ENCODE peak calls at places on chromosomes 3 and 15, in seven cellular contexts. F is brain microvascular endothelial cell, I is ovary, N is cardiac muscle cell, K is AG04450, G is psoas muscle, D is substantia nigra. S is an unnamed sample.

GRCh38 chr15:87144775-87145174 is 1065.1 kb downstream of the AGBL1 start:
- DNase-seq in F (no peak), D (no peak), N (no peak), I (no peak), G (no peak), K (peak), S (no peak)

GRCh38 chr3:25945836-25946235 is 155.9 kb downstream of the OXSM start:
- DNase-seq in D (no peak), I (no peak), N (no peak), F (no peak), G (no peak), K (no peak), S (no peak)

GRCh38 chr3:159828542-159828943 is 160.1 kb upstream of the IL12A start:
- DNase-seq in I (no peak), N (peak), F (no peak), G (no peak), K (no peak), D (no peak), S (no peak)

GRCh38 chr3:150237490-150237889 is 170.6 kb upstream of the TSC22D2 start:
- DNase-seq in I (no peak), F (no peak), D (no peak), K (no peak), G (peak), N (no peak), S (no peak)

GRCh38 chr15:38671675-38672141 is 107.1 kb upstream of the RASGRP1 start:
- DNase-seq in G (no peak), I (no peak), N (no peak), D (no peak), F (no peak), K (no peak), S (no peak)

GRCh38 chr15:71195242-71195641 is 80.0 kb downstream of the THSD4 start:
- DNase-seq in N (no peak), I (no peak), G (no peak), F (no peak), K (no peak), D (no peak), S (no peak)

GRCh38 chr3:169581633-169582032 is 81.9 kb downstream of the MECOM start:
- DNase-seq in G (no peak), K (no peak), I (no peak), N (no peak), D (no peak), F (no peak), S (no peak)

GRCh38 chr15:92610101-92610520 is 45.5 kb downstream of the FAM174B start:
- DNase-seq in I (no peak), K (no peak), N (no peak), G (no peak), D (no peak), F (no peak), S (no peak)

GRCh38 chr3:45503904-45504651 is 90.5 kb upstream of the LIMD1 start:
- DNase-seq in I (no peak), F (no peak), N (no peak), D (no peak), K (no peak), G (no peak), S (no peak)

GRCh38 chr3:140579260-140579659 is 98.6 kb upstream of the TRIM42 start:
- DNase-seq in N (no peak), D (no peak), G (no peak), I (no peak), K (no peak), F (no peak), S (no peak)

GRCh38 chr3:154981201-154981600 is 98.9 kb upstream of the MME start:
- DNase-seq in I (no peak), F (no peak), G (no peak), D (no peak), N (no peak), K (no peak), S (no peak)

GRCh38 chr15:56734013-56734625 is 810 bp upstream of the ZNF280D start:
- DNase-seq in F (no peak), G (no peak), I (no peak), N (no peak), D (no peak), K (no peak), S (no peak)

GRCh38 chr15:80852676-80853075 is 73.5 kb downstream of the CEMIP start:
- DNase-seq in N (no peak), F (no peak), G (no peak), D (no peak), I (no peak), K (no peak), S (no peak)

GRCh38 chr3:151008699-151009098 is 36.2 kb upstream of the CLRN1 start:
- DNase-seq in D (no peak), K (peak), G (no peak), N (peak), F (peak), I (no peak), S (no peak)

GRCh38 chr3:170997966-170998913 is 28.3 kb downstream of the SLC2A2 start:
- DNase-seq in K (no peak), I (no peak), G (no peak), F (no peak), N (no peak), D (no peak), S (no peak)

GRCh38 chr15:98799461-98799971 is 151.2 kb downstream of the IGF1R start:
- DNase-seq in I (no peak), D (no peak), K (no peak), N (peak), F (no peak), G (no peak), S (no peak)

GRCh38 chr3:195119461-195120198 is 151.3 kb downstream of the XXYLT1 start:
- DNase-seq in K (peak), G (no peak), N (no peak), D (no peak), F (peak), I (no peak), S (no peak)

GRCh38 chr3:16528581-16528993 is 15.1 kb upstream of the RFTN1 start:
- DNase-seq in F (no peak), G (peak), D (no peak), N (no peak), K (no peak), I (no peak), S (no peak)

GRCh38 chr15:92098869-92099268 is 245.4 kb downstream of the SLCO3A1 start:
- DNase-seq in K (no peak), D (no peak), I (no peak), G (no peak), N (no peak), F (no peak), S (peak)

GRCh38 chr3:157514371-157514919 is 11.2 kb upstream of the VEPH1 start:
- DNase-seq in K (no peak), N (no peak), I (no peak), F (no peak), G (no peak), D (no peak), S (no peak)

GRCh38 chr3:15303216-15303615 is 29.2 kb downstream of the SH3BP5 start:
- DNase-seq in K (no peak), I (no peak), D (no peak), G (no peak), F (no peak), N (no peak), S (no peak)

GRCh38 chr3:183477801-183478456 is 49.5 kb upstream of the MCF2L2 start:
- DNase-seq in K (no peak), F (no peak), N (no peak), D (no peak), I (no peak), G (no peak), S (no peak)

GRCh38 chr3:73511555-73511954 is 113.2 kb downstream of the PDZRN3 start:
- DNase-seq in K (no peak), G (no peak), N (no peak), F (no peak), I (no peak), D (no peak), S (no peak)

GRCh38 chr15:31344266-31344665 is 17.6 kb downstream of the KLF13 start:
- DNase-seq in F (no peak), G (no peak), K (no peak), N (no peak), I (no peak), D (no peak), S (no peak)
- H3K27ac ChIP-seq in F (no peak), G (peak), K (no peak), N (no peak), I (no peak), D (peak), S (peak)

DNA sequence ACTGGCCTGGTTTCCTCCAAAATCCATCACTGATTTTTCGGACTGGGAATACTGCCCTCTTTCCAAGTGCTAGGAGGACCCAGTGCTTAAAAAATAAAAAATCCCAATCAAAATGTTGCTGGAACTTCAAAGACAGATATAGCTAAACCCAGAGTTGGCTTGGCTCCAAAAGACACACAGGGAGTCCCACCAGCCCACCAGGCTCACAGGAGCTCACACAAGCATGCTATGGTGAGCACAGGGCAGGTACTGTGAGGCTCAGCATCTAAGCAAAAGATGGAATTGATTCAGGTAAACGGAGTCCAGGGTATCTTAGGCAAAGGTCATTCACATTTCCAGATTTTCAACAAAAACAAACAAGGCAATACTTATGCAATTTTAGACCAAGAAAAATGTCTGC is 3.7 kb downstream of the TRANK1 start:
- DNase-seq in I (no peak), D (no peak), N (no peak), K (no peak), F (no peak), G (no peak), S (no peak)
- H3K27ac ChIP-seq in I (peak), D (no peak), N (peak), K (no peak), F (no peak), G (no peak), S (no peak)

DNA sequence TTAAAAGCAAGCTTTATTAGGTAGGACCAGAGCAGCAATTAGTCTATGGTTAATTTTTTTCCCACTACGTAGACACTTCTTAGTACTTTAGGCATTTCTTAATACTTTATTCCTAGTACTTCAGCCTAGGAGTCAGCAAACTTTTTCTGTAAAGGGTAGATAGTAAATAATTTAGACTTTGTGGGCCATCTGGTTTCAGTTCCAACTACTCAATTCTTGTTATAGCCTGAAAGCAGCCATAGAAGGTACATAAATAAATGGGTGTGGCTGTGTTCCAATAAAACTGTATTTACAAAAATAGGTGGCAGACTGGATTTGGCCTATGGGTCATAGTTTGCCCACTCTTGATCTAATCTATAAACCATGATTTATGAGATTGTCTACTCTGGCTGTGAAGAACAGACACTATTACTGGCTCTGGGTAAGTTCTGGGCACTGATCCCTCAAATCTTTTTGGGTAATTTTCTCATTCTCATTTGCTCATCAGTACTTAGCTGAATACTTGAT is 524.6 kb upstream of the TBL1XR1 start:
- DNase-seq in I (no peak), G (no peak), K (no peak), F (no peak), D (no peak), N (no peak), S (no peak)
- H3K27ac ChIP-seq in I (no peak), G (no peak), K (no peak), F (no peak), D (no peak), N (no peak), S (no peak)

GRCh38 chr3:124839896-124840295 is 47.3 kb downstream of the ITGB5 start:
- DNase-seq in K (no peak), G (no peak), I (no peak), N (no peak), D (no peak), F (no peak), S (no peak)

GRCh38 chr3:124837730-124838186 is 49.4 kb downstream of the ITGB5 start:
- DNase-seq in N (no peak), G (peak), I (no peak), K (no peak), D (no peak), F (peak), S (no peak)

GRCh38 chr3:124837065-124837464 is 50.1 kb downstream of the ITGB5 start:
- DNase-seq in G (no peak), D (no peak), F (no peak), N (no peak), I (no peak), K (no peak), S (no peak)

GRCh38 chr3:124836448-124836847 is 50.7 kb downstream of the ITGB5 start:
- DNase-seq in K (no peak), D (no peak), G (no peak), N (no peak), I (no peak), F (no peak), S (no peak)

DNA sequence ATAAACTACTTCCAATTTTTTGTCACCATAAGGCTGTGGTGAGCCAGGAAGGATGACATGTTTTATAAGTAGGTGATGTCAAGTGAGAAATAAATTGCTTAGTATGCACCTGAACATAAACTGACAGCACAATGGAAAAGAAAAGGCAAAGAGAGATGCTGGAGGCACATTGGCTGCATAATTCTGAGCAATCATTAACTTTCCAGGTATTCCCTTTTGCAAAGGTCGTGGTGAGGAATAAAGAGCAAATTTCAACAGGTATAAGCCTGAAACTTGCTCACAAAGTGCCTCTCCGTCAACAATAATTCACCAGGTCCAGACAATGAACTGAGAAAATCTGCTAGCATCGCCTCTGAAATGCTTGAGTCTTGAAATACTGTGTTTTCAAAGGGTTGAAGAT is 48.2 kb downstream of the ITGB5 start:
- DNase-seq in G (no peak), N (no peak), K (no peak), F (no peak), D (no peak), I (no peak), S (no peak)
- H3K27ac ChIP-seq in G (peak), N (no peak), K (no peak), F (peak), D (no peak), I (no peak), S (no peak)

GRCh38 chr15:74791007-74791406 is 9.1 kb downstream of the CSK start:
- DNase-seq in G (no peak), D (no peak), K (no peak), I (no peak), N (no peak), F (no peak), S (no peak)

GRCh38 chr15:74790080-74790916 is 8.4 kb downstream of the CSK start:
- DNase-seq in G (peak), K (peak), I (peak), D (peak), N (peak), F (peak), S (peak)

GRCh38 chr15:74788716-74789151 is 6.9 kb downstream of the CSK start:
- DNase-seq in I (no peak), K (no peak), N (no peak), D (no peak), F (no peak), G (no peak), S (no peak)

GRCh38 chr15:74789171-74789627 is 7.3 kb downstream of the CSK start:
- DNase-seq in F (no peak), G (no peak), I (no peak), N (no peak), D (no peak), K (no peak), S (no peak)

DNA sequence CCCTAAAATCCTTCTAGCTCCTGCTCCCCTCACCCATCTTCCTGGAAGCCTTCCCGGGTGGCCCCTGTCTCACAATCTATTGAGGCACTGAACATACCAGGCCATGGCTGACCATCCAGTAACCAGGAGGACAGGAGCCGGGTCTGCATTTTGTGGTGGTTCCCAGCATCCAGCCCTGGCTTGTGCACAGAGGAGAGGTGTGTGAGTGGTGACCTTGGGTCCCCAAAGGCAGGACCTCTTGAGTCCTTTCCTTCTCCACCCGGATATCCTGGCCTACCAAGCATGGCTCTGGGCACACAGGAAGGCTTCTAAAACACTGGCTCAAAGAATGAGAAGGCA is 7.8 kb downstream of the CSK start:
- DNase-seq in D (no peak), G (no peak), N (no peak), I (no peak), F (no peak), K (no peak), S (no peak)
- H3K27ac ChIP-seq in D (peak), G (peak), N (peak), I (peak), F (peak), K (peak), S (peak)

DNA sequence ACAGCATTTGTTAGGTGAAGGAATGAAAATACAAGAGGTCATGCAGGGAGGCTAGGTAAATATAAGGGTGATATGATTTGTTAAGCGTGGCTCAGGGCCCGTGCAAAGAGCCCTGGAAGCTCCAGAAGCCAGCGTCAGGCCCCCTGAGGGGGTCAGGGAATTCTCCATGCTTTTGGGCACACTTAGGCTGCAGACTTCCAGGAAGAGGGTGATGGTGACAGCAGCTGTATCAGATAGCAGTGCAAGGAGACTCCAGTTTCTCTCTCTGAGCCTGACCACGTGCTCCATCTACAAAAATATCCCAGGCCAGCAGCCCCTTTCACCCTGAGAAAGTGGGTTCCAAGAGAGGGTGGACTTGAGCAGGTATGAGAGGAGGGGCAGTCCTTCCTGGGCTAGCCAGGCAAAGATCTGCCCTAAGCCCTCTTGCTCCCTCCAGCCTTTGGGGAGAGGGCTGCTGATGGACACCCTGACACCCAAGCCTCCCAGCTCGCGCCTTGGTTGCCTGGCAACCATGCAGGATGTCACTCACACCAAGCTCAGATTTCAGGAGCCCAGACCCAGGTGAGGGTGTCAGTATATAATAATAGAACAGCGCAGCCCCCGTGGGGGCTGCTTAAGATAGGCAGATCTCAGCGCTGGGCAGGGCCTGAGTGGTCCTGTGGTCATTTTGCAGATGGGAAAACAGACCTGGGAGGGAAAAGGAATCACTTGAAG is 35.8 kb downstream of the ATP2B2 start:
- DNase-seq in N (peak), F (no peak), K (no peak), I (no peak), D (no peak), G (peak), S (no peak)
- H3K27ac ChIP-seq in N (no peak), F (no peak), K (no peak), I (no peak), D (no peak), G (peak), S (no peak)

GRCh38 chr15:42343596-42344232 is 15.6 kb upstream of the CAPN3 start:
- DNase-seq in N (no peak), K (no peak), D (no peak), G (no peak), F (no peak), I (no peak), S (no peak)
- H3K27ac ChIP-seq in N (peak), K (no peak), D (no peak), G (peak), F (no peak), I (no peak), S (no peak)

DNA sequence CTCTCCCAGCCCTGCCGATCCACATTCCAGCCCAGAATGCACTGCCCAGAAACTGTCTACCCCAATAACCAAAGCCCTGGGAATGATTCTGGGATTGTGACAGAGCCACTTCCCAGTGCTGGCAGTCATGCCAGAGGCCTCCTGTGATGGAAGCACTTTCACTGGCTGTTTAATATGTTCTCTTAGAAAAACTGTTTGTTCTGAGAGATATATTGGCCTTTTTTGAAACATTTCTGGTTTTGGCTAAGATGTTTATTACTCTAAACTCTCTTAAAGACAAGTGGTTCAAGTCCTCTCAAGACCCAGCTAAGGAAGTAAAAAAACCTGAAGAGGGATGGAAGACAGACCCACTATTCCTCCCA is 74.0 kb upstream of the HACD2 start:
- DNase-seq in G (no peak), F (no peak), I (no peak), K (no peak), D (no peak), N (no peak), S (peak)
- H3K27ac ChIP-seq in G (no peak), F (no peak), I (peak), K (no peak), D (peak), N (no peak), S (peak)